ENCODE peak calls at places on chromosomes 7 and 10, in six cellular contexts. X is fibroblast of lung, I is BJ, Q is mammary epithelial cell, L is stomach, C is mucosa of descending colon. Z is an unnamed sample.

GRCh38 chr10:100020161-100020882 is 10.6 kb upstream of the DNMBP start:
- DNase-seq in I (no peak), X (no peak), Q (no peak), C (no peak), L (no peak), Z (no peak)

GRCh38 chr7:101987494-101987893 is 170.1 kb downstream of the CUX1 start:
- DNase-seq in L (no peak), X (no peak), Q (no peak), C (no peak), I (no peak), Z (no peak)

GRCh38 chr7:81769891-81770818 is at the start of gene HGF:
- DNase-seq in C (peak), X (peak), I (peak), Q (no peak), L (peak), Z (peak)

GRCh38 chr7:50622821-50623220 is 57.6 kb upstream of the DDC start:
- DNase-seq in Q (no peak), I (no peak), L (no peak), X (no peak), C (no peak), Z (no peak)

GRCh38 chr10:117950408-117950807 is 96.3 kb downstream of the RAB11FIP2 start:
- DNase-seq in X (no peak), L (no peak), I (no peak), C (no peak), Q (no peak), Z (no peak)

GRCh38 chr10:13376297-13376696 is 28.2 kb upstream of the SEPHS1 start:
- DNase-seq in L (no peak), I (no peak), X (no peak), C (no peak), Q (no peak), Z (no peak)

GRCh38 chr10:77416327-77417135 is 221.1 kb downstream of the KCNMA1 start:
- DNase-seq in Q (peak), L (no peak), I (peak), C (no peak), X (peak), Z (peak)

GRCh38 chr7:132558815-132559214 is 17.5 kb downstream of the PLXNA4 start:
- DNase-seq in L (no peak), X (no peak), C (no peak), Q (no peak), I (no peak), Z (no peak)

GRCh38 chr7:6290345-6290744 is 17.9 kb upstream of the CYTH3 start:
- DNase-seq in I (no peak), X (no peak), L (no peak), C (no peak), Q (peak), Z (no peak)

GRCh38 chr7:80533287-80533686 is 21.4 kb upstream of the GNAT3 start:
- DNase-seq in L (no peak), C (no peak), Q (peak), I (no peak), X (no peak), Z (no peak)

GRCh38 chr10:62907470-62908212 is 91.5 kb upstream of the EGR2 start:
- DNase-seq in X (no peak), L (no peak), C (no peak), I (no peak), Q (no peak), Z (peak)

GRCh38 chr7:20220824-20221547 is 3.8 kb upstream of the MACC1 start:
- DNase-seq in X (peak), L (no peak), Q (peak), C (no peak), I (peak), Z (no peak)

DNA sequence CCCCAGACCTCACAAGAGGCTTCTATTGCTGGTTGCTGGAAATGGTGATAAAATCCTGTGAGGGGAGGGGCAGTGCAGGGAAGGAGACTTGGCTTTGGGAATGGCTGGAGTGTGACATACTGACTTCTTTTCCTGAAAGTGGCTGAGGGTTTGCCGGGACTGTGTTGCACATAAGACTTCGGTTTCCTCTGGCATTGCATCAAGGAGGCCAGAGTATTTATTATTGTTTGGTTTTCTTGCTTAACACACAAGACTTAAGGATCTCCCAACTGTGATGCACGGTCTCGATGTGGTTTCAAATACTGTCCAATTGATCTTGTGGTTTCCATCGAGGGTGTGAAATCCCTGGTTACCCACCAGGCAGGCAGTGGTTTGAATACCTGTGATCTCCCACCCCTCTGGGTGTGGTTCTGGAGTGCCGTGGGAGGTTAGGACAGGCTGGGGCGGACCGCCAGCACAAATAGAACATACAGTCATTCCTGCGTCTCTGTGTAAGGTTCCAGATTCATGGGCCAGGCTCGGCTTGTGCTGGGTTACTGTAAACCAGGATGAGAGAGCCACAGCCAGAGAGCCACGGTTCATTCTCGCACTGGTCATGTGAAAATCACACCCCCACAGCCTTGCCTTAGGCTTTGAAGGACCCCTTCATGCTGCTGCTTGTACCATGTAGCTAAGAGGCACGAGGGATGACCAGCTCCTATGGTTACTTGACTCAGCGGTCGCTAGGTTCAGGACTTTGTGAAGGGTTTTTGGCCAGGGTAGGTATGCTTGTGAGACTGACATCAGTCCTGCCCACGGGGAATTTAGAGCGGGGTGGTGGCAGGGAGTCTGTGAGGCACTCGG is 39.2 kb downstream of the WBP1L start:
- DNase-seq in Q (peak), X (peak), I (no peak), C (no peak), L (peak), Z (no peak)
- H3K4me3 ChIP-seq in Q (no peak), X (no peak), I (no peak), C (no peak), L (no peak), Z (no peak)

DNA sequence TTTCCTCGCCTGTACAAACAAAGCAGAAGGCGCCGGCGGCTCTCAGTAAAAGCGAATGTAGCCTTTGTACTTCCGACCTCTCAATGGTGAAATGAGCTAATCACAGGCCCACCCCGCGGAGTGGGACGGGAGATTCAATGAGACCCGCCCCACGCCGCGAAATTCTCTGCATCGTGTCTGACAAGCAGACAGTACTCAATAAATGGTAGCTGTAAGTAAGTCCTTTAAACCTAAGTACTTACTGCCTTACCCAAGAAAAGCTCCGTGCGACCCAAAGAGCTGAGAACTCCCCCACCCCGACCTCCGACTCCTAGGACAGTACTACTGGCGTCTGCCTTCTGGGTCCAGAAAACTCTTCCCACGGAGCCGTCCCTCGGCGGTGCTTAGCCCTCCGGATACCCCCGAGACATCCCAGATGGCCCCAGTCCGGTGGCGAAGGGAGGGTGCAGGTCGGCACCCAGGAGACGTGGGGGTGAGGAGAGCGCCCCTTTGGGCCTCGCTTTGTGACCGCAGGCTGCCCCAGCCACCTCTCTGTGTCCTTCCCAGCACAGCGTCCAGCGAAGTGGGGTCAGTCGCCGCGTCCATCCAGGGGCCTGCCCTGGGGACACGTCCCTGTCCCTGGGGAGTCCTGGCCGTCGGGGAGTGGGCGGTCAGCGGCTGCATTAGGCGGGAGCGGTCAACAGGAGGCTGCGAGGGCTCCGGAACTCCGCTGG is 985 bp upstream of the CXCL12 start:
- DNase-seq in I (no peak), C (no peak), X (no peak), Q (no peak), L (peak), Z (no peak)
- H3K4me3 ChIP-seq in I (no peak), C (no peak), X (no peak), Q (no peak), L (peak), Z (no peak)

GRCh38 chr7:97025983-97026704 is 1.5 kb upstream of the DLX5 start:
- DNase-seq in L (peak), Q (no peak), X (no peak), I (no peak), C (no peak), Z (no peak)

GRCh38 chr7:97026705-97027426 is 2.2 kb upstream of the DLX5 start:
- DNase-seq in I (no peak), C (no peak), L (no peak), Q (no peak), X (no peak), Z (no peak)

GRCh38 chr7:97022451-97023306 is 2.0 kb downstream of the DLX5 start:
- DNase-seq in X (no peak), Q (no peak), C (no peak), I (no peak), L (no peak), Z (no peak)

GRCh38 chr7:97025130-97025499 is 484 bp upstream of the DLX5 start:
- DNase-seq in Q (no peak), I (no peak), C (no peak), L (no peak), X (no peak), Z (no peak)

GRCh38 chr7:97024209-97025129 is at the start of gene DLX5:
- DNase-seq in X (peak), Q (peak), L (no peak), I (no peak), C (no peak), Z (no peak)
- H3K4me3 ChIP-seq in X (peak), Q (peak), L (peak), I (peak), C (no peak), Z (no peak)

DNA sequence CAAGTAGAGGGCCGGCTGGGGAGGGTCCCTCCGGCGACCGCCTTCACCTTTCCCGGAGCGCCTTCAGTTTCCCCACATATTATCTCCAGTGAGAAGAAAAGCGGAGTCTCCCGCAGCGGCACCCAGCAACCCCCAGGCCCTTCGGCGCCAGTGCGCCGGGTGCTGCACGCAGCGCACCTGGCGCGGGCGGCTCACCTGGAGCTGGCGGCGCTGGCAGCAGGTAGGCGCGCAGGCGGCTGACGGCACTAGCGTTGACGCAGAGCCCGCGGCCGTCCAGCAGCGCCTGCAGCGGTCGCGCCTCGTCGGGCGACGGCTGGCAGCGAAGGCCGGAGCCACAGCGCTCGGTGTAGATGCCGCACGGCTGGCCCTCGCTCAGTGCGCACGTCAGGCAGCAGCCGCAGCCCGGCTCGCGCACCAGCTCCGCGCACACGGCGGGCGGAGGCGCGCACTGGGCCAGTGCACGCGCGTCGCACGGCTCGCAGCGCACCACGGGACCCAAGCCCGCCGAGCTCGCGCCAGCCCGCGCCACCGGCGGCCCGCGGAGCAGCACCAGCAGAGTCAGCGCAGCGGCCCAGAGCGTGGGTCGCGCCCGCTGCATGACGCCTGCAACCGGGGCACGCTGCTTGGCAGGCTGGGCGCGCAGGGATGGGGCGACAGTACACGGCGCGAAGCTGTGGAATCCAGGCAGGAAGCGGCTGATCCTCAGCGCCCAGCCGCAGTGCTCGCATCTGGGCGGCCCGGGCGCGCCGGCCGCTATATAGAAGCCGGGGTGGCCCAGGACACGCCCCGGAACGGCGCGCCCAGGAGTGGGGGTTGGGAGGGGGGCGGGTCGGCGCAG is at the start of gene IGFBP3:
- DNase-seq in I (no peak), X (peak), L (no peak), C (peak), Q (peak), Z (peak)
- H3K4me3 ChIP-seq in I (peak), X (peak), L (peak), C (no peak), Q (peak), Z (peak)